ENCODE peak calls at places on chromosomes 6 and 20, in five cellular contexts. U is cardiac muscle cell, S is A549, G is tibial artery, I is GM12878. Z is an unnamed sample. For H3K4me1, the result is how much of the 10 kb centered on the place peaks cover.

GRCh38 chr6:38160831-38161230 is 341.3 kb downstream of the ZFAND3 start:
- DNase-seq in U (no peak), S (no peak), G (no peak), I (no peak), Z (no peak)

GRCh38 chr6:78513856-78514255 is 353.5 kb upstream of the IRAK1BP1 start:
- DNase-seq in U (no peak), S (no peak), G (no peak), I (no peak), Z (no peak)

GRCh38 chr20:6122873-6123649 is at the start of gene FERMT1:
- DNase-seq in U (peak), S (peak), G (no peak), I (no peak), Z (peak)

GRCh38 chr6:83417880-83418663 is 12.8 kb downstream of the ME1 start:
- DNase-seq in U (peak), S (peak), G (no peak), I (no peak), Z (no peak)

GRCh38 chr6:5302220-5302946 is 41.1 kb downstream of the FARS2 start:
- DNase-seq in U (no peak), S (no peak), G (no peak), I (peak), Z (no peak)

GRCh38 chr20:7940341-7940740 is at the start of gene HAO1:
- DNase-seq in U (no peak), S (no peak), G (no peak), I (no peak), Z (no peak)

GRCh38 chr6:128696651-128697391 is 176.4 kb upstream of the PTPRK start:
- DNase-seq in U (no peak), S (peak), G (no peak), I (no peak), Z (no peak)

GRCh38 chr6:11231564-11232176 is 798 bp downstream of the NEDD9 start:
- DNase-seq in U (peak), S (peak), G (no peak), I (no peak), Z (no peak)

GRCh38 chr6:126947070-126947469 is 171.4 kb upstream of the RSPO3 start:
- DNase-seq in U (no peak), S (no peak), G (peak), I (no peak), Z (no peak)

GRCh38 chr20:57389695-57390603 is 1.2 kb upstream of the RBM38 start:
- DNase-seq in U (no peak), S (no peak), G (peak), I (no peak), Z (peak)

GRCh38 chr6:157563611-157564284 is 182.8 kb downstream of the ZDHHC14 start:
- DNase-seq in U (no peak), S (no peak), G (peak), I (peak), Z (no peak)

GRCh38 chr6:52221302-52221701 is 23.0 kb downstream of the IL17F start:
- DNase-seq in U (no peak), S (no peak), G (no peak), I (no peak), Z (no peak)

GRCh38 chr20:32809907-32810306 is 9.8 kb upstream of the MAPRE1 start:
- DNase-seq in U (no peak), S (no peak), G (no peak), I (no peak), Z (no peak)

GRCh38 chr6:13398421-13398994 is 70.2 kb upstream of the TBC1D7 start:
- DNase-seq in U (peak), S (no peak), G (no peak), I (no peak), Z (no peak)

GRCh38 chr6:1608222-1608975 is 1.3 kb upstream of the FOXC1 start:
- DNase-seq in U (no peak), S (no peak), G (peak), I (no peak), Z (no peak)

GRCh38 chr6:38213275-38213674 is 393.7 kb downstream of the ZFAND3 start:
- DNase-seq in U (peak), S (no peak), G (no peak), I (no peak), Z (peak)

GRCh38 chr6:122184260-122184934 is 215.1 kb upstream of the HSF2 start:
- DNase-seq in U (peak), S (peak), G (no peak), I (no peak), Z (no peak)

GRCh38 chr6:15036690-15037245 is 209.1 kb upstream of the JARID2 start:
- DNase-seq in U (peak), S (no peak), G (no peak), I (no peak), Z (peak)

GRCh38 chr6:92683769-92684168 is 735.6 kb downstream of the EPHA7 start:
- DNase-seq in U (no peak), S (no peak), G (no peak), I (no peak), Z (no peak)

GRCh38 chr20:51678041-51678697 is 90.0 kb downstream of the ATP9A start:
- DNase-seq in U (no peak), S (no peak), G (no peak), I (no peak), Z (no peak)

GRCh38 chr20:25207960-25208534 is 12.5 kb downstream of the ENTPD6 start:
- DNase-seq in U (no peak), S (no peak), G (no peak), I (no peak), Z (no peak)

GRCh38 chr6:27864906-27865883 is 47.0 kb downstream of the OR2B2 start:
- DNase-seq in U (peak), S (peak), G (peak), I (peak), Z (peak)

GRCh38 chr20:58719258-58719657 is 26.7 kb downstream of the NPEPL1 start:
- DNase-seq in U (no peak), S (no peak), G (no peak), I (no peak), Z (no peak)

GRCh38 chr20:46399401-46399800 is 7.0 kb downstream of the ELMO2 start:
- DNase-seq in U (no peak), S (no peak), G (no peak), I (no peak), Z (no peak)

GRCh38 chr6:80544500-80545055 is 438.1 kb downstream of the BCKDHB start:
- DNase-seq in U (no peak), S (no peak), G (no peak), I (no peak), Z (no peak)

GRCh38 chr20:37344506-37345338 is 1.2 kb upstream of the SRC start:
- DNase-seq in U (no peak), S (peak), G (peak), I (no peak), Z (peak)

GRCh38 chr6:134464690-134465411 is 146.9 kb upstream of the SGK1 start:
- DNase-seq in U (no peak), S (peak), G (no peak), I (no peak), Z (no peak)

GRCh38 chr6:67880939-67881705 is 754.0 kb upstream of the ADGRB3 start:
- DNase-seq in U (no peak), S (no peak), G (no peak), I (no peak), Z (no peak)

GRCh38 chr20:6134592-6134991 is 11.8 kb upstream of the FERMT1 start:
- DNase-seq in U (no peak), S (no peak), G (no peak), I (no peak), Z (no peak)

DNA sequence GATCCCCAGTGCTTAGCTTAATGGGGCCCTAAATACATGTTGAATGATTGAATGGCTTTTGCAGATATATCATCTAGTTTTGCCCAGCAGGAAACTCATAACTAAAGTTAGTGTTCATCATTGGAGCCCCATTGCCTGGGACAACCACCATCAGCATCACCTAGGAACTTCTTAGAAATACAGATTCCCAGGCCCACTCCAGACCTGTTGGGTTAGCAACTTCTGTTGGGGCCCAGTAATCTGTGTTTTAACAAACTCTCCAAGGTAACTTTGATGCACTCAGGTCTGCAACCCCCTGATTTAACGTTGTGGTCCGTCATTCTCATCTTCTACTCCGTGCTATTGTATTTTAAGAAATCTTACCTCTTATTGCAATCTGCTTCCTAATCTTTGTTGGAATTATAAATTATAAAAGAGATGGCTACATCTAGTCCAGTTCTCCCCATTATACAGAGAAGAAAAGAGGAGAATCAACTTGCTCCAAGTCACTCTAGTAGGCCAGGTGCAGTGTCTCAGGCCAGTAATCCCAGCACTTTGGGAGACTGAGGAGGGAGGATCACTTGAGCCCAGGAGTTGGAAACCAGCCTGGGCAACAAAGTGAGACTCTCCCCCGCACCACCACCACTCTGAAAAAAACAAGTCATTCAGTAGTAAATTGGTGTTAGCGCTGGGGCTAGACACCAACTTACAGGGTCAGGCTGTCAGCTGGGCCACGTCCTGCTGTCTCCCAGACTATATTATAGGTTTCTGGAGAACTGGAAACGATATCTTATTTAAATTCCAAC is 13.7 kb downstream of the FOXP4 start:
- DNase-seq in U (no peak), S (no peak), G (no peak), I (no peak), Z (no peak)
- H3K4me1 ChIP-seq in U (under half), S (under half), G (under half), I (under half), Z (under half)

GRCh38 chr6:30821862-30822784 is 62.2 kb upstream of the DDR1 start:
- DNase-seq in U (peak), S (peak), G (no peak), I (no peak), Z (peak)
- TF ChIP-seq CTCF in U (peak), S (peak), G (peak), I (peak), Z (no peak)

DNA sequence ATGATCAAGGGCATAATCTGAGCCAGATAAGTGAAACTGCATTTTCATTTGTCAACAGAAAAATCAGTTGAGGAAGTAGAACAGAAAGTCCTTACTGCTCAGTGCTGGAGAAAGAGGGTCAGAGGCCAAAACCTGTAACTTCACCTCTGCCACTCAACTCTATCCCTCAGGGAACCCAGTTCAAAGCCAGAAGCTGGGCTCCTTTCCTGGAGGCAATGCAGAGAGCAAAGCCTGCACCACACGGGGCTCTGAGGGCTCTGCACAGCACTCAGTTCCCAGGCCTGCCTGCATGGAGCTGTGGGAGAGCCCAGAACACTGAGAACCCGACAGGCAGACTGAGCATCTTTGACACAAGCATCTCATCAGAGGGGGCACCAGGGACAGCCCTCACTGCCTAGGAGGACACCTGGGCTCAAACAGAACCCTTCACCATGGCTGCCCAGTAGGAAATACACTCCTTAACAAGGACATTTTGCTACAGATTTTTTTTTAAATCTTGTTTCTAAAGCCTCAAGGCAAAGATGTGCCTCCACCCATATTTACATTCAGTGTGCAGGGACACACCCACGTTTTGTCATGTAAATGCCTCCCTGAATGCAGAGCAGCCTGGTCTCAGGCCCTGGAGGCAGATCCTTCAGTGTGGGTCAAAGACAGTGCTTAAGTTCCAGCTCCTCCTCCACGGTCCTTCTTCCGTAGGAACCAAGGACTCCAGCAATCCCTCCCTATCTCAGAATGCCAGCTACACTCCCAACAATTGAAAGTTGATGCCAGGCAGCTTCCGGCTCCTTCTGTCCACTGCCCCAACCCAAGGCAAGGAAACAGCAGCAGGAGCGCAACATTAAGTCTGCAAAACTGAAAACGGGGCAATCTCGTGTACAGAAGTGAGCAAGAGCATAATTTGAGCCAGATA is 6.6 kb downstream of the RNASET2 start:
- DNase-seq in U (no peak), S (no peak), G (no peak), I (no peak), Z (peak)
- H3K4me1 ChIP-seq in U (under half), S (under half), G (under half), I (under half), Z (under half)

DNA sequence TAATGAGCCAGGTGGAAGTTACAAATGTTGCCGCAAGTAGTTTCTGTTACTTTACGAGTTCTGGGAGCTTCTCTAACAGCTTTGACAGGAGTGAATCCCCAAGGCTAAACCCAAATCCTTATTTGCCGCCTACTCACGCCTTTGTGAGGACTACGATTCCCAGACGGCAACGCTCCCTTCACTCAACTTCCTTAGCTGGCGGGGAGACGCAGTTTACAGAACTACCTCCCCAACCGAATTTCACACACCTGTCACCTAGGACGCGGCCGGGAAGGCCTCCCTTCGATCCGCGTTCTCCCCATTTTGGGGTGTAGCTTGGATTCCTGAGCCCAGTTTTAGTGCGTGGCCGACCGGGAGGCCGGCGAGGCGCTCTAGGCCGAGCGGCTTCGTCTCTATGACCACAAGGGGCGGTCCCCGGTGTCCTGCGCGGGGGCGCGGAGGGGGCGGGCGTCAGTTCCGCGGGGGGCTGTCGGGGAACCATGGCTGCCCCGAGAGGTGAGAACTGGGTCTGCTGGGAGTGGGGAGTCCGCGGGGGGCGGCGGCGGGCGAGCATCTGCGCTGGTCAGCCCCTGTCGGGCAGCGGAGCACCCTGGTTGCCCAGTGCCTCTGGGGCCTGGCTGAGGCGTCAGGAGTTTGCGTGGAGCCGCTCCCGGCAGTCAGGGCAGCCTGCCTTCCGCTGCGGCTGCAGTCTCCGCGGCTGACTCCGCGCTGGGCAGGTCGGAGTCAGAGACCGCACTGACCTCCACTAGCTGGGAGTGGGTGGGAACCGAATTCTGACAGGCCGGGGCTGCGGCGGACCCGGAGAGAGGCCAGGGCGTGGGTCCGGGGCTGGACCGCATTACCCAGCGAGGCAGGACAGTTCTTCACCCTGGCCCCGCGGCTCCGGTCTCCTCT is at the start of gene SLC35A1:
- DNase-seq in U (peak), S (peak), G (peak), I (peak), Z (peak)
- TF ChIP-seq CTCF in U (peak), S (no peak), G (peak), I (no peak), Z (peak)

DNA sequence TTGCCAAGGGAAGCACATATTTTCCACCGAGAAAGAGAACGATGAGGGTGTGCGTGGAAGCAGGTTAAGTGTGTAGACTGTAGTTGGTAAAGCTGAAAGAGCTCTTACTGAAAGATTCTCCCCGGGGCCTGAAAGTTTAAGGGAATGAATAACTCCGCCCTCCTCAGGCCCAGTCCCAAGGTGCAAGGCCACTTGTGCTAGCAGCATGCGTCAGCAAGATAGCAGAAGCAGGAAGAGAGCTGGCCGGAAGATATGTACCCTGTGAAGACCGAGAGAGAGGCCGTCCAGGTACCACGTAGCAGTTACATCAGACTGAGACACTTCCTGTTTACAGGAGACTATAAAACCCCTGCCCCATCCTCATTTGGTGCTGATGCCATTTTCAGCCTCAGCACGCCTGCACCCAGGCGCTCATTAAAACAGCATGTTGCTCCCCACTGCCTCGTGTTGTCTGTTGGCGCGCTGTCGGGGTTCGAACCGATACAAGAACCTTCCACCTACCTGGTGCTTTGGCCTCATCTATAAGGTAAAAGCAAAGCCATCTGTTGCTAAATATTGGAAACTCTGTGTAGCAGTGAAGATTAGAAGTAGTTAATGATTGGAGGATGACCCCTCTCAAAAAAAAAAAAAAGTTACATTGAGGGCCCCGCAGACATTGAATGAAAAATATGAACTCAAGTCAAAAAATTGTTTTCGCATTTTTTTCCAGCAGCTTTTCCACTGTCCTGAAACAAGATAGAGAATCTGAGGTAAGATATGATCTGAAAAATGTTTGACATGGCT is 18.6 kb upstream of the FAM135A start:
- DNase-seq in U (no peak), S (no peak), G (no peak), I (no peak), Z (no peak)
- H3K4me1 ChIP-seq in U (under half), S (under half), G (under half), I (under half), Z (under half)

GRCh38 chr6:34791164-34791841 is 580 bp upstream of the BLTP3A start:
- DNase-seq in U (peak), S (peak), G (peak), I (no peak), Z (peak)
- TF ChIP-seq CTCF in U (peak), S (peak), G (no peak), I (peak), Z (no peak)

GRCh38 chr6:111725446-111726112 is 119.9 kb upstream of the TRAF3IP2 start:
- DNase-seq in U (no peak), S (no peak), G (peak), I (no peak), Z (no peak)
- H3K4me1 ChIP-seq in U (under half), S (under half), G (under half), I (under half), Z (under half)

GRCh38 chr20:64222273-64222672 is 33.3 kb upstream of the PCMTD2 start:
- DNase-seq in U (no peak), S (no peak), G (no peak), I (no peak), Z (no peak)
- TF ChIP-seq CTCF in U (no peak), S (no peak), G (no peak), I (no peak), Z (no peak)

DNA sequence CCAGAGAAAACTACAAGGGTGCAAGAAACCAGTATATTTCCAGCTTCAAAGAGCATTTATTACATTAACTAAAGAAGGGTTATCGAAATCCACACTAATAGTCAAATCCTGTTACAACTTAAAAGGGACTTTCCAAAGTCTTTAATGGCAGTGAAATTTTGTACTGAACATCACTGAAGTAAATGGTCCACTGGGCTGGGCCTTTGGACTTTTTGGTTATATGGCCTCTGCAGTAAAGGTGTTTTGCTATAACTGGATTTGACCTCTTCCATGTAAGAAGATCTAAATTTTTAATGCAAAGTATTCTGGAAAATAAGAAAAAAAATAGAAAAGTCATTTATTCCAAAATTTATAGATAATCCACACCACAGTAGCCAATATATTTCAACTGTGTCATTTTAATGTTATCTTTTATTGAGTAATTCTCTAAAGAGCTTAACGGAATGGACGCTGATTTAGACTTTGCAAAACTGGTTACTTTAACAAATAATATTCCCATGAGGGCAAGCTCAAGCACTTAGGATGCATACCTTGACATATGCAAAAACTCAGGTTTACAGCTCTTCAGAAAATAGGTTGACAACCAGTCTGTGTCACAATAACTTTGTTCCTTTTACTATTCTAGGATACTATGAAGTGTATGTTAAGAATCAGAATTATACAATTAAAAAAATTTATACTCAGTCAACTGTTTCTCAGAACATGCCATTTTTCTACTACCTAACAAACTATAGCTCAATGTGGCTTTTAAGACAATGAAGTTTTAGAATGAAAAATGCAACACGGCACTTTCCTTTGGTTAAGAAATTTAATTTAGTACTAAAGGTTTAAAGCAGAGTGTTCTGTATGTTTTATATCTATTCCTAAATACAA is 7.0 kb downstream of the RBM39 start:
- DNase-seq in U (no peak), S (no peak), G (no peak), I (no peak), Z (no peak)
- H3K4me1 ChIP-seq in U (under half), S (half or more), G (under half), I (under half), Z (under half)

Z was measured in mucosa of descending colon.